ENCODE peak calls at places on chromosomes 4 and X, in ten cellular contexts. V, R, K, L, T, M, W, D, A and F are unnamed samples.

GRCh38 chrX:9785944-9786741 is at the start of gene SHROOM2:
- DNase-seq in V (peak), R (peak), K (no peak), L (no peak), T (no peak), M (no peak), W (no peak), D (peak), A (peak), F (no peak)

GRCh38 chr4:151712777-151713176 is 48.0 kb downstream of the GATB start:
- DNase-seq in V (no peak), R (no peak), K (no peak), L (no peak), T (no peak), M (no peak), W (no peak), D (no peak), A (no peak), F (no peak)

GRCh38 chr4:24730256-24731001 is 64.9 kb upstream of the SOD3 start:
- DNase-seq in V (no peak), R (no peak), K (peak), L (no peak), T (no peak), M (peak), W (no peak), D (peak), A (peak), F (peak)

GRCh38 chrX:29470029-29470428 is 745.3 kb upstream of the MAGEB2 start:
- DNase-seq in V (no peak), R (peak), K (peak), L (no peak), T (no peak), M (no peak), W (peak), D (peak), A (no peak), F (no peak)

GRCh38 chr4:114136067-114136466 is 156.6 kb upstream of the ARSJ start:
- DNase-seq in V (no peak), R (no peak), K (peak), L (no peak), T (no peak), M (no peak), W (no peak), D (peak), A (no peak), F (peak)

GRCh38 chr4:176205299-176205698 is 9.9 kb upstream of the SPATA4 start:
- DNase-seq in V (no peak), R (no peak), K (no peak), L (no peak), T (no peak), M (no peak), W (no peak), D (no peak), A (no peak), F (no peak)

GRCh38 chr4:61220556-61220955 is 20.4 kb downstream of the ADGRL3 start:
- DNase-seq in V (no peak), R (no peak), K (no peak), L (no peak), T (no peak), M (no peak), W (no peak), D (no peak), A (no peak), F (no peak)

GRCh38 chr4:27364509-27364908 is 503.9 kb downstream of the STIM2 start:
- DNase-seq in V (no peak), R (no peak), K (no peak), L (no peak), T (no peak), M (no peak), W (no peak), D (no peak), A (no peak), F (no peak)

GRCh38 chr4:144648042-144648441 is 2.1 kb downstream of the HHIP start:
- DNase-seq in V (no peak), R (no peak), K (no peak), L (no peak), T (no peak), M (no peak), W (no peak), D (no peak), A (no peak), F (no peak)